ENCODE peak calls at places on chromosomes 4 and X, in ten cellular contexts. P, I, J, Z, L, M, S, Q, T and D are unnamed samples.

GRCh38 chrX:15816886-15817285 is 26.6 kb downstream of the ZRSR2 start:
- DNase-seq in P (no peak), I (no peak), J (no peak), Z (peak; percentile 31), L (no peak), M (no peak), S (peak; percentile 31), Q (peak; percentile 5), T (peak; percentile 68), D (no peak)

GRCh38 chr4:66294626-66295025 is 624.3 kb upstream of the EPHA5 start:
- DNase-seq in P (no peak), I (no peak), J (no peak), Z (no peak), L (no peak), M (no peak), S (no peak), Q (no peak), T (no peak), D (no peak)

GRCh38 chr4:89249716-89250361 is 57.8 kb downstream of the GPRIN3 start:
- DNase-seq in P (no peak), I (no peak), J (no peak), Z (no peak), L (no peak), M (no peak), S (no peak), Q (no peak), T (no peak), D (no peak)

GRCh38 chr4:137530176-137530575 is 2.1 kb downstream of the PCDH18 start:
- DNase-seq in P (peak; percentile 69), I (no peak), J (no peak), Z (peak; percentile 70), L (peak; percentile 65), M (no peak), S (no peak), Q (no peak), T (no peak), D (no peak)

GRCh38 chrX:23656684-23657083 is 10.6 kb upstream of the PRDX4 start:
- DNase-seq in P (no peak), I (no peak), J (no peak), Z (no peak), L (peak; percentile 24), M (no peak), S (no peak), Q (no peak), T (no peak), D (no peak)

GRCh38 chrX:28901637-28902036 is 314.4 kb downstream of the IL1RAPL1 start:
- DNase-seq in P (no peak), I (no peak), J (no peak), Z (no peak), L (peak; percentile 27), M (no peak), S (no peak), Q (no peak), T (no peak), D (no peak)

GRCh38 chrX:139967300-139967699 is 2.0 kb upstream of the CXorf66 start:
- DNase-seq in P (no peak), I (no peak), J (no peak), Z (peak; percentile 6), L (no peak), M (no peak), S (peak; percentile 26), Q (no peak), T (no peak), D (no peak)

GRCh38 chrX:47098746-47099145 is 20.5 kb downstream of the RGN start:
- DNase-seq in P (no peak), I (no peak), J (no peak), Z (no peak), L (no peak), M (no peak), S (no peak), Q (no peak), T (no peak), D (no peak)

GRCh38 chrX:68571292-68572256 is 72.7 kb downstream of the YIPF6 start:
- DNase-seq in P (peak; percentile 51), I (no peak), J (no peak), Z (peak; percentile 84), L (peak; percentile 76), M (no peak), S (peak; percentile 19), Q (no peak), T (no peak), D (no peak)